ENCODE peak calls at places on chromosomes 6 and 20, in ten cellular contexts. Q is iris pigment epithelial cell; S is CD8-positive, alpha-beta memory T cell; O is left cardiac atrium; K is activated gamma-delta T cell treated with anti-CD3 and anti-CD28 coated beads, Interleukin-2, amount 50 U/mL, for 16 hours; F is EL; D is HL-60; I is NCI-H2227 treated with DMSO at 0.1 percent for 48 hours; U is IMR-90; N is 8988T. J is an unnamed sample.

GRCh38 chr6:40485795-40486194 is 101.4 kb downstream of the LRFN2 start:
- DNase-seq in Q (no peak), S (no peak), O (no peak), K (no peak), F (no peak), D (no peak), I (no peak), U (no peak), N (no peak), J (no peak)

GRCh38 chr6:8499540-8499939 is 64.2 kb upstream of the SLC35B3 start:
- DNase-seq in Q (peak; percentile 17), S (no peak), O (no peak), K (no peak), F (peak; percentile 23), D (no peak), I (peak; percentile 19), U (no peak), N (no peak), J (no peak)

GRCh38 chr6:13445744-13446115 is 41.7 kb downstream of the GFOD1 start:
- DNase-seq in Q (no peak), S (no peak), O (no peak), K (no peak), F (no peak), D (no peak), I (no peak), U (no peak), N (no peak), J (no peak)

GRCh38 chr6:111414373-111414772 is 68.6 kb downstream of the REV3L start:
- DNase-seq in Q (no peak), S (no peak), O (no peak), K (no peak), F (no peak), D (no peak), I (no peak), U (no peak), N (no peak), J (no peak)

GRCh38 chr6:149331043-149331807 is 13.7 kb downstream of the TAB2 start:
- DNase-seq in Q (peak; percentile 76), S (no peak), O (no peak), K (no peak), F (peak; percentile 21), D (peak; percentile 16), I (no peak), U (peak; percentile 73), N (no peak), J (no peak)

GRCh38 chr6:24883618-24884017 is 52.1 kb downstream of the RIPOR2 start:
- DNase-seq in Q (peak; percentile 64), S (no peak), O (no peak), K (no peak), F (peak; percentile 80), D (no peak), I (no peak), U (peak; percentile 93), N (no peak), J (no peak)

GRCh38 chr6:45116714-45117410 is 211.3 kb upstream of the RUNX2 start:
- DNase-seq in Q (peak; percentile 95), S (no peak), O (no peak), K (no peak), F (peak; percentile 86), D (no peak), I (no peak), U (peak; percentile 78), N (no peak), J (no peak)

GRCh38 chr6:41464481-41464880 is 81.7 kb upstream of the FOXP4 start:
- DNase-seq in Q (peak; percentile 52), S (no peak), O (no peak), K (no peak), F (peak; percentile 83), D (no peak), I (no peak), U (peak; percentile 58), N (no peak), J (no peak)

GRCh38 chr6:14456941-14457340 is 339.4 kb downstream of the CD83 start:
- DNase-seq in Q (no peak), S (no peak), O (no peak), K (no peak), F (no peak), D (no peak), I (no peak), U (no peak), N (no peak), J (no peak)

GRCh38 chr20:43669332-43669731 is 2.4 kb downstream of the MYBL2 start:
- DNase-seq in Q (peak; percentile 62), S (peak; percentile 29), O (no peak), K (no peak), F (peak; percentile 86), D (peak; percentile 19), I (no peak), U (peak; percentile 62), N (no peak), J (no peak)

GRCh38 chr6:63440057-63440456 is 120.3 kb upstream of the LGSN start:
- DNase-seq in Q (no peak), S (no peak), O (no peak), K (no peak), F (no peak), D (no peak), I (peak; percentile 40), U (no peak), N (no peak), J (peak; percentile 45)

GRCh38 chr20:17875106-17875980 is 93.3 kb downstream of the SNX5 start:
- DNase-seq in Q (peak; percentile 54), S (no peak), O (peak; percentile 82), K (no peak), F (peak; percentile 19), D (no peak), I (no peak), U (peak; percentile 55), N (no peak), J (no peak)

GRCh38 chr6:24824142-24824755 is 25.5 kb upstream of the ARMH2 start:
- DNase-seq in Q (no peak), S (no peak), O (no peak), K (no peak), F (no peak), D (no peak), I (no peak), U (no peak), N (no peak), J (no peak)

GRCh38 chr6:116030745-116031144 is 29.9 kb downstream of the FRK start:
- DNase-seq in Q (no peak), S (no peak), O (no peak), K (no peak), F (no peak), D (no peak), I (no peak), U (no peak), N (no peak), J (no peak)

GRCh38 chr6:162873537-162873936 is 145.8 kb downstream of the PACRG start:
- DNase-seq in Q (no peak), S (no peak), O (no peak), K (no peak), F (no peak), D (no peak), I (no peak), U (no peak), N (no peak), J (no peak)

GRCh38 chr20:41357424-41358163 is 9.0 kb downstream of the EMILIN3 start:
- DNase-seq in Q (no peak), S (no peak), O (no peak), K (no peak), F (no peak), D (no peak), I (no peak), U (no peak), N (no peak), J (no peak)

GRCh38 chr6:18632670-18633410 is 245.7 kb downstream of the RNF144B start:
- DNase-seq in Q (peak; percentile 44), S (no peak), O (no peak), K (no peak), F (peak; percentile 64), D (no peak), I (no peak), U (peak; percentile 7), N (no peak), J (no peak)

GRCh38 chr20:59388402-59388801 is 88.0 kb downstream of the EDN3 start:
- DNase-seq in Q (no peak), S (peak; percentile 10), O (no peak), K (no peak), F (no peak), D (no peak), I (no peak), U (no peak), N (no peak), J (no peak)

GRCh38 chr6:107707346-107708270 is 116.5 kb downstream of the SCML4 start:
- DNase-seq in Q (no peak), S (no peak), O (no peak), K (no peak), F (no peak), D (no peak), I (no peak), U (no peak), N (no peak), J (peak; percentile 20)

GRCh38 chr20:37803476-37804307 is 99.2 kb upstream of the VSTM2L start:
- DNase-seq in Q (no peak), S (no peak), O (no peak), K (no peak), F (no peak), D (peak; percentile 77), I (peak; percentile 32), U (no peak), N (no peak), J (no peak)

GRCh38 chr6:26187981-26188635 is 100.9 kb downstream of the HFE start:
- DNase-seq in Q (no peak), S (peak; percentile 70), O (no peak), K (no peak), F (peak; percentile 76), D (peak; percentile 84), I (peak; percentile 87), U (peak; percentile 43), N (no peak), J (no peak)

GRCh38 chr20:536426-537012 is 7.1 kb downstream of the CSNK2A1 start:
- DNase-seq in Q (no peak), S (no peak), O (no peak), K (no peak), F (no peak), D (no peak), I (no peak), U (no peak), N (no peak), J (no peak)

GRCh38 chr6:151763303-151763702 is 44.2 kb upstream of the ESR1 start:
- DNase-seq in Q (peak; percentile 45), S (no peak), O (no peak), K (no peak), F (peak; percentile 46), D (no peak), I (no peak), U (peak; percentile 21), N (peak; percentile 27), J (no peak)

GRCh38 chr6:135525550-135525949 is 28.0 kb upstream of the AHI1 start:
- DNase-seq in Q (no peak), S (no peak), O (no peak), K (no peak), F (no peak), D (no peak), I (no peak), U (no peak), N (no peak), J (no peak)

GRCh38 chr6:39365281-39366074 is 43.0 kb upstream of the KCNK16 start:
- DNase-seq in Q (peak; percentile 59), S (no peak), O (no peak), K (no peak), F (peak; percentile 66), D (no peak), I (no peak), U (peak; percentile 38), N (no peak), J (no peak)

GRCh38 chr20:17636523-17637412 is 45.3 kb downstream of the RRBP1 start:
- DNase-seq in Q (no peak), S (no peak), O (peak; percentile 48), K (no peak), F (no peak), D (no peak), I (peak; percentile 3), U (no peak), N (no peak), J (peak; percentile 80)

GRCh38 chr20:35947489-35947888 is 6.8 kb downstream of the SCAND1 start:
- DNase-seq in Q (peak; percentile 33), S (no peak), O (no peak), K (no peak), F (peak; percentile 20), D (peak; percentile 28), I (no peak), U (peak; percentile 4), N (peak; percentile 77), J (peak; percentile 79)

GRCh38 chr20:483791-484644 is 21.7 kb upstream of the TBC1D20 start:
- DNase-seq in Q (no peak), S (no peak), O (peak; percentile 67), K (no peak), F (no peak), D (no peak), I (peak; percentile 45), U (no peak), N (no peak), J (no peak)